ENCODE peak calls at places on chromosomes 11 and 22, in four cellular contexts. One of them, this sample, is unnamed.

GRCh38 chr11:20021212-20021611 is 139.1 kb downstream of the DBX1 start:
- DNase-seq in lower lobe of right lung: no peak
- DNase-seq in Right ventricle myocardium superior: no peak
- DNase-seq in T-helper 17 cell: no peak
- DNase-seq in this sample: no peak

GRCh38 chr11:16195659-16196058 is 160.7 kb downstream of the SOX6 start:
- DNase-seq in Right ventricle myocardium superior: no peak
- DNase-seq in T-helper 17 cell: no peak
- DNase-seq in lower lobe of right lung: no peak
- DNase-seq in this sample: no peak

GRCh38 chr22:24926428-24926725 is 20.1 kb downstream of the LHFPL7 start:
- DNase-seq in T-helper 17 cell: no peak
- DNase-seq in lower lobe of right lung: no peak
- DNase-seq in Right ventricle myocardium superior: no peak
- DNase-seq in this sample: no peak

GRCh38 chr11:31808268-31808667 is 2.9 kb downstream of the PAX6 start:
- DNase-seq in T-helper 17 cell: no peak
- DNase-seq in lower lobe of right lung: no peak
- DNase-seq in Right ventricle myocardium superior: no peak
- DNase-seq in this sample: no peak

GRCh38 chr11:5226732-5227327 is at the start of gene HBB:
- DNase-seq in lower lobe of right lung: no peak
- DNase-seq in T-helper 17 cell: no peak
- DNase-seq in Right ventricle myocardium superior: no peak
- DNase-seq in this sample: no peak

GRCh38 chr11:101723371-101723770 is 139.6 kb upstream of the TRPC6 start:
- DNase-seq in T-helper 17 cell: no peak
- DNase-seq in lower lobe of right lung: no peak
- DNase-seq in Right ventricle myocardium superior: no peak
- DNase-seq in this sample: no peak

GRCh38 chr11:19677380-19678080 is 35.1 kb upstream of the NAV2 start:
- DNase-seq in Right ventricle myocardium superior: no peak
- DNase-seq in lower lobe of right lung: no peak
- DNase-seq in T-helper 17 cell: no peak
- DNase-seq in this sample: no peak

GRCh38 chr11:96267490-96268010 is 75.4 kb downstream of the MAML2 start:
- DNase-seq in T-helper 17 cell: no peak
- DNase-seq in lower lobe of right lung: no peak
- DNase-seq in Right ventricle myocardium superior: no peak
- DNase-seq in this sample: no peak

GRCh38 chr22:46183733-46184132 is 33.4 kb downstream of the PPARA start:
- DNase-seq in T-helper 17 cell: no peak
- DNase-seq in lower lobe of right lung: no peak
- DNase-seq in Right ventricle myocardium superior: no peak
- DNase-seq in this sample: no peak

GRCh38 chr11:36702330-36703054 is 104.5 kb upstream of the RAG2 start:
- DNase-seq in Right ventricle myocardium superior: no peak
- DNase-seq in lower lobe of right lung: no peak
- DNase-seq in T-helper 17 cell: no peak
- DNase-seq in this sample: no peak

GRCh38 chr11:131824766-131825165 is 454.4 kb downstream of the NTM start:
- DNase-seq in Right ventricle myocardium superior: no peak
- DNase-seq in lower lobe of right lung: no peak
- DNase-seq in T-helper 17 cell: no peak
- DNase-seq in this sample: no peak